ENCODE peak calls at places on chromosome 10, in seven cellular contexts. H is right lobe of liver, A is IMR-90, B is cardiac muscle cell, J is sigmoid colon, Z is suprapubic skin, V is left ventricle myocardium inferior. Y is an unnamed sample.

GRCh38 chr10:119680668-119681070 is 29.5 kb downstream of the BAG3 start:
- DNase-seq in V (no peak), Z (no peak), B (no peak), J (no peak), A (peak; percentile 30), H (no peak), Y (no peak)

GRCh38 chr10:11355625-11356024 is 255.8 kb downstream of the USP6NL start:
- DNase-seq in V (no peak), B (no peak), J (peak; percentile 65), H (no peak), Z (no peak), A (no peak), Y (no peak)

GRCh38 chr10:110069502-110069982 is 61.8 kb downstream of the ADD3 start:
- DNase-seq in A (no peak), B (no peak), J (no peak), V (no peak), H (no peak), Z (no peak), Y (no peak)

GRCh38 chr10:89306019-89306418 is 4.2 kb downstream of the IFIT2 start:
- DNase-seq in B (no peak), Z (no peak), A (no peak), V (no peak), H (no peak), J (no peak), Y (no peak)

GRCh38 chr10:77837248-77837924 is 89.2 kb downstream of the DLG5 start:
- DNase-seq in J (peak; percentile 81), B (no peak), Z (no peak), A (peak; percentile 78), H (no peak), V (no peak), Y (no peak)

GRCh38 chr10:60877066-60877776 is 66.8 kb downstream of the RHOBTB1 start:
- DNase-seq in V (no peak), H (no peak), A (no peak), Z (no peak), B (no peak), J (no peak), Y (no peak)

GRCh38 chr10:99630439-99630838 is 10.2 kb upstream of the SLC25A28 start:
- DNase-seq in A (peak; percentile 64), V (no peak), Z (no peak), B (peak; percentile 79), H (peak; percentile 56), J (no peak), Y (peak; percentile 83)

GRCh38 chr10:47438857-47439474 is 44.9 kb downstream of the ANXA8 start:
- DNase-seq in V (no peak), A (peak; percentile 74), B (peak; percentile 83), J (no peak), H (peak; percentile 70), Z (peak; percentile 46), Y (peak; percentile 77)

GRCh38 chr10:103695584-103696005 is 159.8 kb downstream of the SH3PXD2A start:
- DNase-seq in Z (no peak), H (no peak), J (peak; percentile 79), B (peak; percentile 84), V (no peak), A (no peak), Y (peak; percentile 78)

DNA sequence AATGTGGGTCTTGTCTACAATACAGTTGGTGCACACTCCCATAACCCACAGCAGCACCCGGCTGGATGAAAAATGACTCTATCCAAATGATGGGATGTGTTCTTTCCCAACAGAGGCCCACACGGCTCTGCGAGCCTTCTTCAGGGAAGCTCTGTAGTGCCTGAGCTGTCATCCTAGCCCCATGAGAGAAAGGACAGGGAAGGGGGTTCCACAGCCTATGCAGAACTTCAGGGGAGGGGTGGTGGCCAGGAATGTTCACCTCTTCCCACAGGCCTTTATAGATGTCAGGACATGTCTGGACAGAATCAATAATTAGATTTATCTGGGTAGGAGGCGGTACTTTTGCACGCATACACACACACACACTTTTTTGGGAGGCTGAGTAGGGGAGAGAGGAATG is 109.0 kb downstream of the JCAD start:
- DNase-seq in H (no peak), B (peak; percentile 35), J (no peak), Z (no peak), V (no peak), A (no peak), Y (no peak)
- H3K4me1 ChIP-seq in H (peaks cover 9% of the 10 kb centered on the region), B (no peaks in the 10 kb centered on the region), J (peaks cover 32% of the 10 kb centered on the region), Z (peaks cover 66% of the 10 kb centered on the region), V (peaks cover 32% of the 10 kb centered on the region), A (peaks cover 38% of the 10 kb centered on the region), Y (no peaks in the 10 kb centered on the region)

DNA sequence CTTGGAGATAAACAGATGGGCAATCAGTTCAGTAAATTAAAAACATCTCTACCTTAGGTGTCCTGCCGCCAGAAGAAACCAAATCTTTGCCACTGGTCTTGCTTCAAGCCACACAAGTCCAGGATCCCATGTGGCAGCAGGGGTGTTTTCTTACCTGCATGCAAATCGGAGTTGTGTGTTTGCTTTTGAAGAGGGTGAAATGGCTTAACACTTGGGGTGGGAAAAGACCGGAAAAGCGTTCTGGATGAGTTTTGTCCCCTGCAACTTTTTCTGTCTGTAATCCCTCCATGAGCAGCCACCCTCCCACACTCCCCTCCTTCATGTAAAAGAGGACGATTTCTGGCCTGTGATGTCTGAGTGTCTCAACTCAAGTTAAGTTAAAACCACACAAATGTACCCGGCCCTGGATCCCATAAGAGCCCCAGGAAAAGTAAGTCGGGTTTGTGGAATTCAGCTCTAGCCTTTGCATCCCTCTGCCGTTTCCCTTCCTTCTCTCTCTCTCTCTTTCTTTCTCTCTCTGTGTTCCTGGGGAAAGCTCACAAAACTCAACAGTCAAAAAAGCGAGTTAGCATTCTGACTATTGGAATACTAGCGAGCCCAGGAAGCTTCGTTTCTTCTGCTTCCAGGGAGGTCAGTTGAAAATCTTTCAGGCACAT is 178.5 kb downstream of the TCF7L2 start:
- DNase-seq in Z (no peak), H (no peak), V (no peak), B (no peak), A (no peak), J (no peak), Y (no peak)
- H3K4me3 ChIP-seq in Z (peak overlapping the region; percentile 44), H (no peak overlapping the region), V (peak overlapping the region; percentile 55), B (no peak overlapping the region), A (no peak overlapping the region), J (no peak overlapping the region), Y (no peak overlapping the region)

DNA sequence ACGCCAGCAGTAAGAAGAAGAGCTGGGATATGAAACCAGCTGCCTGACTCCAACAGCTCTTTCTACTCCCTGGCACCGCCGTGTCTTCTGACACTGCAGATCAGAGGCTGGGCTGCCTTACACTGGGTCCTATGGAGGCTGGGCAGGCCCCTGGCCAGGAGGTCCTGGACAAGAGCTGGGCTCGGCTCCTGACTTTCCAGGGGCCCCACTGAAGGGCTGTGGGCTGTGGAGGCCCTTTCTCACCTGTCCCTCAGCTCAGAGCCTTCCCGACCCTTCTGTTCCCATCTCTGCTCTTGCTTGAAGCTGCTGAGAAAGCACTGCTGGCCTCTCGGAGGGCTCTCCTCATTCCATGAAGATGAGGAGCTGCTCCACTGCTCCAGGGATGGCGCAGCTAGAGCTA is 85.9 kb upstream of the UNC5B start:
- DNase-seq in H (no peak), B (no peak), A (no peak), J (no peak), V (no peak), Z (peak; percentile 48), Y (no peak)
- TF ChIP-seq CTCF in H (no peak), B (no peak), A (no peak), J (no peak), V (no peak), Z (no peak), Y (no peak)

GRCh38 chr10:132420469-132421376 is 23.7 kb downstream of the PWWP2B start:
- DNase-seq in Z (no peak), A (no peak), B (no peak), H (no peak), V (no peak), J (no peak), Y (peak; percentile 86)

GRCh38 chr10:132419631-132420468 is 22.9 kb downstream of the PWWP2B start:
- DNase-seq in V (no peak), J (no peak), Z (no peak), H (no peak), A (no peak), B (peak; percentile 29), Y (peak; percentile 35)

GRCh38 chr10:132422169-132422691 is 25.2 kb downstream of the PWWP2B start:
- DNase-seq in H (no peak), V (no peak), Z (no peak), A (no peak), B (no peak), J (no peak), Y (peak; percentile 75)

GRCh38 chr10:132422931-132423813 is 26.2 kb downstream of the PWWP2B start:
- DNase-seq in B (no peak), A (no peak), Z (no peak), V (no peak), J (no peak), H (no peak), Y (peak; percentile 35)

DNA sequence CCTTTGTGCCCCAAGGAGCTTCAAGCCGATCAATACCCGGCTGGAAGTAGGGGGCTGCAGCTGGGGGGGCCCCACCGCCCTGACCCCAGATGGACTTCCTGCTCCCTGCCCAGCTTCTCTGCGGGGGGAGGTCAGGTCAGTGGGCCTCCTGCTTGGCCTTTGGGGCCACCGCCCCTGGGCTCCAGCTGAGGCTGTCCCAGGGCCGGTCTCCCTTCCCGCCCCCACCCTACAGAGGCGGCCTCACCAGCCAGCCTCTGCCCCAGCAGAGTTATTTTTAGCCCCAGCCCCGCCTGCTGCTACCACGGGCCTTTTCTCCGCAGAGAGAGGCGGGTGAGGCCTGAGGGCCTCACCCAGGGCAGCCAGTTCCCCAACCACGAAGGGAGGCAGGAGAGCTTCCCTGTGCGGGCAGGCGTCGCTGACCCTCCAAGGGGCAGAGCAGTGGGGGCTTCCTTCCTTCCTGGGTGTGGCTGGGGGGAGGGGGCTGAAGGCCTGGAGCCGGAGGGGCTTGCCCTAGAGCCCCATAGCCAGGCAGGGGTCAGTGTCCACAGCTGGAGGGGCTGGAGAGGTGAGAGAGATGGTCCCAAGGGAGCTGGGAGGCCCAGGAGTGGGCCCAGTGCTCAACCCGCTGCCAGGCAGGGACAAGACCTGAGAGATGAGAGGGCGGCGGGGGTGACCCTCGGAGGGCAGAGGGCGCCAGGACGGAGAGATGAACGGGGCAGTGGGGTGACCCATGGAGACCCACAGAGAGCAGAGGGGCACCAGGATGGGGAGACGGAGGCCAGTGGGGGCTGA is 24.6 kb downstream of the PWWP2B start:
- DNase-seq in B (peak; percentile 42), J (peak; percentile 92), H (peak; percentile 66), V (peak; percentile 78), Z (no peak), A (peak; percentile 26), Y (peak; percentile 91)
- H3K4me1 ChIP-seq in B (peaks cover 37% of the 10 kb centered on the region), J (peaks cover 65% of the 10 kb centered on the region), H (no peaks in the 10 kb centered on the region), V (peaks cover 69% of the 10 kb centered on the region), Z (peaks cover 81% of the 10 kb centered on the region), A (peaks cover 9% of the 10 kb centered on the region), Y (peaks cover 58% of the 10 kb centered on the region)

GRCh38 chr10:112954974-112955735 is 5.1 kb downstream of the TCF7L2 start:
- DNase-seq in V (no peak), Z (no peak), H (no peak), B (no peak), J (no peak), A (no peak), Y (no peak)
- H3K4me3 ChIP-seq in V (peak overlapping the region; percentile 92), Z (peak overlapping the region; percentile 73), H (peak overlapping the region; percentile 9), B (peak overlapping the region; percentile 97), J (peak overlapping the region; percentile 5), A (peak overlapping the region; percentile 33), Y (peak overlapping the region; percentile 7)

GRCh38 chr10:230758-231157 is 95.5 kb downstream of the ZMYND11 start:
- DNase-seq in A (no peak), Z (no peak), J (no peak), H (no peak), V (no peak), B (no peak), Y (no peak)
- TF ChIP-seq CTCF in A (peak; percentile 36), Z (no peak), J (no peak), H (peak; percentile 3), V (peak; percentile 40), B (peak; percentile 38), Y (no peak)